ENCODE peak calls at places on chromosomes 7 and 10, in ten cellular contexts. One of them, this sample, is unnamed.

GRCh38 chr10:12771956-12772355 is 229.6 kb downstream of the CCDC3 start:
- DNase-seq in Calu3: no peak
- DNase-seq in WERI-Rb-1: no peak
- DNase-seq in ovary: no peak
- DNase-seq in heart right ventricle: no peak
- DNase-seq in fibroblast of mammary gland: no peak
- DNase-seq in lower lobe of right lung: no peak
- DNase-seq in AG09309: no peak
- DNase-seq in activated CD8-positive, alpha-beta T cell treated with anti-CD3 and anti-CD28 coated beads for 36 hours: no peak
- DNase-seq in right lobe of liver: no peak
- DNase-seq in this sample: no peak

GRCh38 chr7:69342154-69342884 is 256.0 kb upstream of the AUTS2 start:
- DNase-seq in Calu3: no peak
- DNase-seq in WERI-Rb-1: no peak
- DNase-seq in ovary: no peak
- DNase-seq in heart right ventricle: no peak
- DNase-seq in fibroblast of mammary gland: peak
- DNase-seq in lower lobe of right lung: no peak
- DNase-seq in AG09309: no peak
- DNase-seq in activated CD8-positive, alpha-beta T cell treated with anti-CD3 and anti-CD28 coated beads for 36 hours: no peak
- DNase-seq in right lobe of liver: no peak
- DNase-seq in this sample: no peak

GRCh38 chr10:66773418-66773817 is 152.4 kb upstream of the LRRTM3 start:
- DNase-seq in Calu3: no peak
- DNase-seq in WERI-Rb-1: no peak
- DNase-seq in ovary: no peak
- DNase-seq in heart right ventricle: no peak
- DNase-seq in fibroblast of mammary gland: no peak
- DNase-seq in lower lobe of right lung: no peak
- DNase-seq in AG09309: no peak
- DNase-seq in activated CD8-positive, alpha-beta T cell treated with anti-CD3 and anti-CD28 coated beads for 36 hours: no peak
- DNase-seq in right lobe of liver: no peak
- DNase-seq in this sample: no peak

GRCh38 chr7:100413889-100414288 is 14.6 kb downstream of the ZCWPW1 start:
- DNase-seq in Calu3: no peak
- DNase-seq in WERI-Rb-1: no peak
- DNase-seq in ovary: no peak
- DNase-seq in heart right ventricle: no peak
- DNase-seq in fibroblast of mammary gland: no peak
- DNase-seq in lower lobe of right lung: no peak
- DNase-seq in AG09309: no peak
- DNase-seq in activated CD8-positive, alpha-beta T cell treated with anti-CD3 and anti-CD28 coated beads for 36 hours: no peak
- DNase-seq in right lobe of liver: no peak
- DNase-seq in this sample: no peak

GRCh38 chr7:29588212-29588611 is 24.6 kb downstream of the PRR15 start:
- DNase-seq in Calu3: no peak
- DNase-seq in WERI-Rb-1: no peak
- DNase-seq in ovary: no peak
- DNase-seq in heart right ventricle: no peak
- DNase-seq in fibroblast of mammary gland: no peak
- DNase-seq in lower lobe of right lung: no peak
- DNase-seq in AG09309: no peak
- DNase-seq in activated CD8-positive, alpha-beta T cell treated with anti-CD3 and anti-CD28 coated beads for 36 hours: no peak
- DNase-seq in right lobe of liver: no peak
- DNase-seq in this sample: no peak

GRCh38 chr7:143958781-143959180 is 4.1 kb downstream of the OR2F1 start:
- DNase-seq in Calu3: no peak
- DNase-seq in WERI-Rb-1: no peak
- DNase-seq in ovary: no peak
- DNase-seq in heart right ventricle: no peak
- DNase-seq in fibroblast of mammary gland: no peak
- DNase-seq in lower lobe of right lung: no peak
- DNase-seq in AG09309: no peak
- DNase-seq in activated CD8-positive, alpha-beta T cell treated with anti-CD3 and anti-CD28 coated beads for 36 hours: no peak
- DNase-seq in right lobe of liver: no peak
- DNase-seq in this sample: no peak

GRCh38 chr10:60718891-60719290 is 59.4 kb upstream of the CDK1 start:
- DNase-seq in Calu3: no peak
- DNase-seq in WERI-Rb-1: no peak
- DNase-seq in ovary: no peak
- DNase-seq in heart right ventricle: no peak
- DNase-seq in fibroblast of mammary gland: peak
- DNase-seq in lower lobe of right lung: no peak
- DNase-seq in AG09309: no peak
- DNase-seq in activated CD8-positive, alpha-beta T cell treated with anti-CD3 and anti-CD28 coated beads for 36 hours: no peak
- DNase-seq in right lobe of liver: no peak
- DNase-seq in this sample: no peak

GRCh38 chr10:118958984-118959916 is 70.3 kb upstream of the NANOS1 start:
- DNase-seq in Calu3: peak
- DNase-seq in WERI-Rb-1: peak
- DNase-seq in ovary: no peak
- DNase-seq in heart right ventricle: peak
- DNase-seq in fibroblast of mammary gland: peak
- DNase-seq in lower lobe of right lung: peak
- DNase-seq in AG09309: no peak
- DNase-seq in activated CD8-positive, alpha-beta T cell treated with anti-CD3 and anti-CD28 coated beads for 36 hours: peak
- DNase-seq in right lobe of liver: no peak
- DNase-seq in this sample: peak

GRCh38 chr10:5711637-5712036 is 27.0 kb downstream of the TASOR2 start:
- DNase-seq in Calu3: no peak
- DNase-seq in WERI-Rb-1: no peak
- DNase-seq in ovary: no peak
- DNase-seq in heart right ventricle: no peak
- DNase-seq in fibroblast of mammary gland: no peak
- DNase-seq in lower lobe of right lung: no peak
- DNase-seq in AG09309: no peak
- DNase-seq in activated CD8-positive, alpha-beta T cell treated with anti-CD3 and anti-CD28 coated beads for 36 hours: no peak
- DNase-seq in right lobe of liver: no peak
- DNase-seq in this sample: no peak

GRCh38 chr10:70115948-70116682 is 16.5 kb downstream of the AIFM2 start:
- DNase-seq in Calu3: peak
- DNase-seq in WERI-Rb-1: peak
- DNase-seq in ovary: peak
- DNase-seq in heart right ventricle: peak
- DNase-seq in fibroblast of mammary gland: peak
- DNase-seq in lower lobe of right lung: no peak
- DNase-seq in AG09309: no peak
- DNase-seq in activated CD8-positive, alpha-beta T cell treated with anti-CD3 and anti-CD28 coated beads for 36 hours: peak
- DNase-seq in right lobe of liver: no peak
- DNase-seq in this sample: no peak

DNA sequence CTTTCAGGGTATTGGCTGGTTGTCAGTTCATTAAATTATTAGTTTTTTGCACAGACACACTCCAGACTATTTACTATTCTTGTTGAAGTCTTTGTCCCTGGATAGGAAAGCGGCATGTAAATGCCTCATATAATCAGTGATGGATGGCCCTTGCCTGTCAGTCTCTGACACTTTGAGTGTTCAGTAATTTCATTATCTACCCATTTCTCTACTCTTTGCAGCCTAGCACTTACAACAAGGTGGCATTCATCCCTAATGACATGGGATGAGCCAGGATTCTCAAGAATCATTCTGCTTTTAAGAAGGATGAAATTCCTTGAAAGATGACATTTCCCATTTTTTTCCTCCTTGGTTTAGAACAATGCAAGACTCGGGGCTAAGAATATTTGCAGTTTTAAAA is 155.7 kb downstream of the SORCS3 start:
- DNase-seq in Calu3: no peak
- DNase-seq in WERI-Rb-1: no peak
- DNase-seq in ovary: no peak
- DNase-seq in heart right ventricle: no peak
- DNase-seq in fibroblast of mammary gland: no peak
- DNase-seq in lower lobe of right lung: no peak
- DNase-seq in AG09309: no peak
- DNase-seq in activated CD8-positive, alpha-beta T cell treated with anti-CD3 and anti-CD28 coated beads for 36 hours: no peak
- DNase-seq in right lobe of liver: no peak
- DNase-seq in this sample: no peak
- TF ChIP-seq CTCF in Calu3: no peak
- TF ChIP-seq CTCF in WERI-Rb-1: no peak
- TF ChIP-seq CTCF in ovary: no peak
- TF ChIP-seq CTCF in heart right ventricle: no peak
- TF ChIP-seq CTCF in fibroblast of mammary gland: no peak
- TF ChIP-seq CTCF in lower lobe of right lung: no peak
- TF ChIP-seq CTCF in AG09309: no peak
- TF ChIP-seq CTCF in activated CD8-positive, alpha-beta T cell treated with anti-CD3 and anti-CD28 coated beads for 36 hours: no peak
- TF ChIP-seq CTCF in right lobe of liver: no peak
- TF ChIP-seq CTCF in this sample: no peak

GRCh38 chr10:37816290-37816689 is 41.1 kb downstream of the ZNF248 start:
- DNase-seq in Calu3: no peak
- DNase-seq in WERI-Rb-1: no peak
- DNase-seq in ovary: no peak
- DNase-seq in heart right ventricle: no peak
- DNase-seq in fibroblast of mammary gland: no peak
- DNase-seq in lower lobe of right lung: no peak
- DNase-seq in AG09309: no peak
- DNase-seq in activated CD8-positive, alpha-beta T cell treated with anti-CD3 and anti-CD28 coated beads for 36 hours: no peak
- DNase-seq in right lobe of liver: no peak
- DNase-seq in this sample: no peak

GRCh38 chr10:37813763-37814162 is 43.6 kb downstream of the ZNF248 start:
- DNase-seq in Calu3: no peak
- DNase-seq in WERI-Rb-1: no peak
- DNase-seq in ovary: no peak
- DNase-seq in heart right ventricle: no peak
- DNase-seq in fibroblast of mammary gland: no peak
- DNase-seq in lower lobe of right lung: no peak
- DNase-seq in AG09309: no peak
- DNase-seq in activated CD8-positive, alpha-beta T cell treated with anti-CD3 and anti-CD28 coated beads for 36 hours: no peak
- DNase-seq in right lobe of liver: no peak
- DNase-seq in this sample: no peak

DNA sequence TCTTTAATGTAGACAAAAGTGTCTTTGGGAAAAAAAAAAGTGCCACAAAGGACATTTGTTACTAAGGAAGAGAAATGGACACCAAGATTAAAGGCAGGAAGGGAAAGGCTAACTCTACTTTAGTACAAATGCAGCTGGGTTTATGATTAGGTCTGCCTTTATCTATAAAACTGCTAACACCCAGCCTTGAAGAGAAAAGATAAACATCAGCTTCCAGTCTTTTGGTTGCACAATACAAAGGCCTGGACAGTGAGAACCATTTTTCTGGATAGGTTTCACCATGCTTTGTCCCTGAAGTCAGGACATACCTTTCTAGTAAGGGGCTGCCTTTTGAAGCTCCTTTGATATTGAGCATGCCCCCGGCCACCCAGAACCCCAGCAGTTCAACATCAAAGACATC is 45.1 kb downstream of the ZNF248 start:
- DNase-seq in Calu3: no peak
- DNase-seq in WERI-Rb-1: no peak
- DNase-seq in ovary: no peak
- DNase-seq in heart right ventricle: no peak
- DNase-seq in fibroblast of mammary gland: no peak
- DNase-seq in lower lobe of right lung: no peak
- DNase-seq in AG09309: no peak
- DNase-seq in activated CD8-positive, alpha-beta T cell treated with anti-CD3 and anti-CD28 coated beads for 36 hours: no peak
- DNase-seq in right lobe of liver: no peak
- DNase-seq in this sample: no peak
- TF ChIP-seq CTCF in Calu3: no peak
- TF ChIP-seq CTCF in WERI-Rb-1: no peak
- TF ChIP-seq CTCF in ovary: no peak
- TF ChIP-seq CTCF in heart right ventricle: no peak
- TF ChIP-seq CTCF in fibroblast of mammary gland: no peak
- TF ChIP-seq CTCF in lower lobe of right lung: no peak
- TF ChIP-seq CTCF in AG09309: no peak
- TF ChIP-seq CTCF in activated CD8-positive, alpha-beta T cell treated with anti-CD3 and anti-CD28 coated beads for 36 hours: no peak
- TF ChIP-seq CTCF in right lobe of liver: no peak
- TF ChIP-seq CTCF in this sample: no peak

DNA sequence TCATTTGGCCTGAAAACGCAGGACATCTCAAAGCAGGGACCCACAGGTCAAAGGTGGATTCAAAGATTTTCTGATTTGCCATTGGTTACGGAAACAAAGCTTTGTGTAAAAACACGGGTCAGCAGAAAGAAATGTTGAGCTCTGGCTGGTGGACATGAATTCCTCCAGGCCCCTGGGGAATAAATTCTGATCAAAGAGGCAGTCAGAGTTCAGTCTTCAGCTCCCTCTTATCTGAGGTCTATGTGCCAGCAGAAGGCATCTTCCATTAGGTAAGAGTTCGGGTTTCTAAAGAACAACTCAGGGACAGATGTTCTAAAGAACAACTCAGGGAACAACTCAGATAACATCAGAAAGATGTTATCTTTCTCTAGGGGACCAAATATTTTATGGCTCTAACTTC is 65.0 kb upstream of the PALS2 start:
- DNase-seq in Calu3: no peak
- DNase-seq in WERI-Rb-1: no peak
- DNase-seq in ovary: no peak
- DNase-seq in heart right ventricle: no peak
- DNase-seq in fibroblast of mammary gland: no peak
- DNase-seq in lower lobe of right lung: no peak
- DNase-seq in AG09309: no peak
- DNase-seq in activated CD8-positive, alpha-beta T cell treated with anti-CD3 and anti-CD28 coated beads for 36 hours: no peak
- DNase-seq in right lobe of liver: no peak
- DNase-seq in this sample: no peak
- TF ChIP-seq CTCF in Calu3: no peak
- TF ChIP-seq CTCF in WERI-Rb-1: no peak
- TF ChIP-seq CTCF in ovary: no peak
- TF ChIP-seq CTCF in heart right ventricle: no peak
- TF ChIP-seq CTCF in fibroblast of mammary gland: no peak
- TF ChIP-seq CTCF in lower lobe of right lung: no peak
- TF ChIP-seq CTCF in AG09309: no peak
- TF ChIP-seq CTCF in activated CD8-positive, alpha-beta T cell treated with anti-CD3 and anti-CD28 coated beads for 36 hours: no peak
- TF ChIP-seq CTCF in right lobe of liver: no peak
- TF ChIP-seq CTCF in this sample: no peak

GRCh38 chr10:103910442-103911000 is 7.5 kb downstream of the STN1 start:
- DNase-seq in Calu3: no peak
- DNase-seq in WERI-Rb-1: no peak
- DNase-seq in ovary: no peak
- DNase-seq in heart right ventricle: no peak
- DNase-seq in fibroblast of mammary gland: no peak
- DNase-seq in lower lobe of right lung: no peak
- DNase-seq in AG09309: no peak
- DNase-seq in activated CD8-positive, alpha-beta T cell treated with anti-CD3 and anti-CD28 coated beads for 36 hours: no peak
- DNase-seq in right lobe of liver: no peak
- DNase-seq in this sample: no peak

GRCh38 chr10:103916254-103916653 is 1.7 kb downstream of the STN1 start:
- DNase-seq in Calu3: no peak
- DNase-seq in WERI-Rb-1: no peak
- DNase-seq in ovary: no peak
- DNase-seq in heart right ventricle: no peak
- DNase-seq in fibroblast of mammary gland: peak
- DNase-seq in lower lobe of right lung: no peak
- DNase-seq in AG09309: no peak
- DNase-seq in activated CD8-positive, alpha-beta T cell treated with anti-CD3 and anti-CD28 coated beads for 36 hours: no peak
- DNase-seq in right lobe of liver: no peak
- DNase-seq in this sample: no peak

GRCh38 chr10:103915794-103916193 is 2.2 kb downstream of the STN1 start:
- DNase-seq in Calu3: no peak
- DNase-seq in WERI-Rb-1: no peak
- DNase-seq in ovary: no peak
- DNase-seq in heart right ventricle: no peak
- DNase-seq in fibroblast of mammary gland: no peak
- DNase-seq in lower lobe of right lung: no peak
- DNase-seq in AG09309: no peak
- DNase-seq in activated CD8-positive, alpha-beta T cell treated with anti-CD3 and anti-CD28 coated beads for 36 hours: peak
- DNase-seq in right lobe of liver: no peak
- DNase-seq in this sample: no peak

GRCh38 chr10:103912759-103913158 is 5.2 kb downstream of the STN1 start:
- DNase-seq in Calu3: no peak
- DNase-seq in WERI-Rb-1: no peak
- DNase-seq in ovary: no peak
- DNase-seq in heart right ventricle: no peak
- DNase-seq in fibroblast of mammary gland: no peak
- DNase-seq in lower lobe of right lung: no peak
- DNase-seq in AG09309: no peak
- DNase-seq in activated CD8-positive, alpha-beta T cell treated with anti-CD3 and anti-CD28 coated beads for 36 hours: no peak
- DNase-seq in right lobe of liver: no peak
- DNase-seq in this sample: no peak

GRCh38 chr10:103911021-103911459 is 6.9 kb downstream of the STN1 start:
- DNase-seq in Calu3: no peak
- DNase-seq in WERI-Rb-1: no peak
- DNase-seq in ovary: no peak
- DNase-seq in heart right ventricle: no peak
- DNase-seq in fibroblast of mammary gland: no peak
- DNase-seq in lower lobe of right lung: no peak
- DNase-seq in AG09309: no peak
- DNase-seq in activated CD8-positive, alpha-beta T cell treated with anti-CD3 and anti-CD28 coated beads for 36 hours: peak
- DNase-seq in right lobe of liver: no peak
- DNase-seq in this sample: no peak
- TF ChIP-seq CTCF in Calu3: no peak
- TF ChIP-seq CTCF in WERI-Rb-1: no peak
- TF ChIP-seq CTCF in ovary: no peak
- TF ChIP-seq CTCF in heart right ventricle: no peak
- TF ChIP-seq CTCF in fibroblast of mammary gland: no peak
- TF ChIP-seq CTCF in lower lobe of right lung: no peak
- TF ChIP-seq CTCF in AG09309: no peak
- TF ChIP-seq CTCF in activated CD8-positive, alpha-beta T cell treated with anti-CD3 and anti-CD28 coated beads for 36 hours: no peak
- TF ChIP-seq CTCF in right lobe of liver: no peak
- TF ChIP-seq CTCF in this sample: no peak

This sample was measured in type B pancreatic cell.